ENCODE peak calls at places on chromosomes 13 and 19, in five cellular contexts. F, X, I, J and L are unnamed samples.
A peak's percentile ranks its signal among the peaks of the same experiment; 100 is the strongest.

GRCh38 chr19:18749362-18750231 is 41.5 kb downstream of the COMP start:
- DNase-seq in F (no peak), X (no peak), J (no peak), I (no peak), L (no peak)

GRCh38 chr13:23477096-23477495 is 43.6 kb upstream of the SACS start:
- DNase-seq in F (no peak), J (no peak), X (no peak), I (no peak), L (no peak)

GRCh38 chr13:113816248-113816924 is 47.5 kb downstream of the GAS6 start:
- DNase-seq in X (no peak), I (no peak), J (no peak), F (no peak), L (no peak)

GRCh38 chr13:76723551-76724232 is 162.5 kb downstream of the KCTD12 start:
- DNase-seq in I (peak; percentile 9), X (no peak), F (no peak), J (peak; percentile 84), L (peak; percentile 34)

GRCh38 chr19:52034051-52034728 is 6.0 kb upstream of the ZNF614 start:
- DNase-seq in I (no peak), F (no peak), J (no peak), X (no peak), L (no peak)

GRCh38 chr19:6832412-6832811 is 55.0 kb upstream of the ADGRE1 start:
- DNase-seq in F (no peak), I (no peak), X (no peak), J (no peak), L (no peak)

GRCh38 chr13:73767191-73767741 is 366.9 kb downstream of the KLF12 start:
- DNase-seq in F (no peak), I (peak; percentile 16), X (no peak), J (no peak), L (peak; percentile 59)

GRCh38 chr13:95679722-95680121 is 2.8 kb downstream of the DNAJC3 start:
- DNase-seq in F (no peak), I (no peak), X (no peak), J (no peak), L (no peak)

GRCh38 chr19:19321143-19321577 is 531 bp downstream of the MAU2 start:
- DNase-seq in X (no peak), I (peak; percentile 40), J (no peak), F (no peak), L (peak; percentile 47)

GRCh38 chr13:74070065-74070464 is 64.1 kb downstream of the KLF12 start:
- DNase-seq in X (no peak), J (no peak), I (no peak), F (no peak), L (no peak)

GRCh38 chr13:73288596-73288995 is 229.8 kb downstream of the KLF5 start:
- DNase-seq in J (no peak), I (no peak), F (no peak), X (no peak), L (no peak)

GRCh38 chr19:35986664-35987570 is 8.1 kb upstream of the SDHAF1 start:
- DNase-seq in F (no peak), J (peak; percentile 47), X (peak; percentile 47), I (peak; percentile 61), L (peak; percentile 76)

GRCh38 chr13:33497146-33497845 is 211.7 kb upstream of the STARD13 start:
- DNase-seq in F (no peak), X (no peak), I (no peak), J (no peak), L (no peak)

GRCh38 chr13:23963184-23963931 is 66.1 kb upstream of the C1QTNF9B start:
- DNase-seq in X (no peak), F (no peak), J (no peak), I (no peak), L (no peak)

GRCh38 chr13:90889906-90890305 is 457.6 kb upstream of the MIR17HG start:
- DNase-seq in X (no peak), F (no peak), J (no peak), I (no peak), L (no peak)

GRCh38 chr13:28751210-28751935 is 32.6 kb upstream of the SLC46A3 start:
- DNase-seq in I (no peak), F (no peak), J (no peak), X (no peak), L (no peak)

GRCh38 chr19:45781282-45782161 is 768 bp downstream of the DMPK start:
- DNase-seq in I (no peak), X (no peak), J (no peak), F (no peak), L (no peak)

GRCh38 chr19:48587387-48587786 is 19.2 kb upstream of the SPACA4 start:
- DNase-seq in F (no peak), X (no peak), J (no peak), I (no peak), L (no peak)

GRCh38 chr13:87311165-87311564 is 360.0 kb upstream of the SLITRK5 start:
- DNase-seq in F (no peak), J (no peak), X (no peak), I (no peak), L (no peak)

GRCh38 chr13:53150568-53150967 is 122.0 kb downstream of the OLFM4 start:
- DNase-seq in I (no peak), F (no peak), J (no peak), X (no peak), L (no peak)

GRCh38 chr13:91185294-91185863 is 162.1 kb upstream of the MIR17HG start:
- DNase-seq in F (no peak), I (no peak), J (no peak), X (no peak), L (no peak)

GRCh38 chr19:46381746-46382345 is 31.5 kb downstream of the CCDC8 start:
- DNase-seq in X (no peak), J (no peak), F (no peak), I (no peak), L (peak; percentile 8)